ENCODE peak calls at places on chromosome 22, in six cellular contexts. J is NCI-H774; Q is T-cell; H is progenitor cell of endocrine pancreas; T is CD4-positive, alpha-beta T cell; S is lung microvascular endothelial cell. U is an unnamed sample.

GRCh38 chr22:25002241-25002985 is 49.9 kb downstream of the KIAA1671 start:
- DNase-seq in J (no peak), Q (no peak), H (no peak), T (no peak), S (peak; percentile 71), U (no peak)

GRCh38 chr22:36197065-36197440 is 4.6 kb downstream of the APOL4 start:
- DNase-seq in J (no peak), Q (no peak), H (no peak), T (no peak), S (no peak), U (peak; percentile 95)

GRCh38 chr22:25774575-25775026 is 32.6 kb downstream of the MYO18B start:
- DNase-seq in J (no peak), Q (no peak), H (peak; percentile 58), T (no peak), S (peak; percentile 19), U (no peak)

GRCh38 chr22:38766076-38766777 is 10.4 kb upstream of the SUN2 start:
- DNase-seq in J (peak; percentile 18), Q (no peak), H (peak; percentile 48), T (peak; percentile 42), S (peak; percentile 89), U (peak; percentile 88)

GRCh38 chr22:49291169-49291568 is 536.5 kb downstream of the BRD1 start:
- DNase-seq in J (no peak), Q (no peak), H (no peak), T (no peak), S (no peak), U (no peak)

GRCh38 chr22:38777087-38777671 is 16.8 kb downstream of the DNAL4 start:
- DNase-seq in J (no peak), Q (no peak), H (no peak), T (no peak), S (no peak), U (no peak)

GRCh38 chr22:50317674-50318073 is 9.1 kb downstream of the DENND6B start:
- DNase-seq in J (no peak), Q (no peak), H (no peak), T (no peak), S (no peak), U (no peak)

GRCh38 chr22:37624017-37624365 is 15.4 kb downstream of the GGA1 start:
- DNase-seq in J (no peak), Q (no peak), H (no peak), T (no peak), S (no peak), U (no peak)

GRCh38 chr22:29706991-29707390 is 12.8 kb upstream of the CABP7 start:
- DNase-seq in J (peak; percentile 81), Q (no peak), H (no peak), T (no peak), S (no peak), U (no peak)

GRCh38 chr22:22877523-22878210 is 9.9 kb upstream of the IGLL5 start:
- DNase-seq in J (peak; percentile 51), Q (peak; percentile 68), H (peak; percentile 57), T (peak; percentile 76), S (peak; percentile 63), U (peak; percentile 78)

GRCh38 chr22:19174106-19175025 is 4.2 kb downstream of the SLC25A1 start:
- DNase-seq in J (no peak), Q (no peak), H (no peak), T (no peak), S (peak; percentile 62), U (peak; percentile 30)

GRCh38 chr22:28710889-28711285 is 30.7 kb downstream of the CHEK2 start:
- DNase-seq in J (no peak), Q (no peak), H (no peak), T (no peak), S (peak; percentile 73), U (no peak)

GRCh38 chr22:20495861-20496681 is 476 bp upstream of the KLHL22 start:
- DNase-seq in J (peak; percentile 91), Q (peak; percentile 89), H (peak; percentile 86), T (peak; percentile 87), S (peak; percentile 96), U (peak; percentile 98)

GRCh38 chr22:26893034-26893710 is 235.8 kb downstream of the MIAT start:
- DNase-seq in J (no peak), Q (no peak), H (no peak), T (no peak), S (no peak), U (no peak)

GRCh38 chr22:46549565-46549840 is 12.1 kb upstream of the CELSR1 start:
- DNase-seq in J (no peak), Q (no peak), H (no peak), T (no peak), S (no peak), U (no peak)

GRCh38 chr22:49848690-49849160 is 4.9 kb upstream of the ZBED4 start:
- DNase-seq in J (no peak), Q (no peak), H (no peak), T (no peak), S (no peak), U (no peak)

U was measured in hepatocyte.